ENCODE peak calls at places on chromosomes 12 and 14, in five cellular contexts. One of them, this sample, is unnamed.

GRCh38 chr12:21828111-21828775 is 53.7 kb upstream of the KCNJ8 start:
- DNase-seq in K562: no peak
- DNase-seq in A549: no peak
- DNase-seq in HepG2: no peak
- DNase-seq in endothelial cell of umbilical vein: no peak
- DNase-seq in this sample: no peak

GRCh38 chr14:21098134-21098891 is at the start of gene ZNF219:
- DNase-seq in K562: peak
- DNase-seq in A549: peak
- DNase-seq in HepG2: peak
- DNase-seq in endothelial cell of umbilical vein: peak
- DNase-seq in this sample: peak

GRCh38 chr12:109727039-109727723 is 13.6 kb downstream of the FAM222A start:
- DNase-seq in K562: no peak
- DNase-seq in A549: no peak
- DNase-seq in HepG2: peak
- DNase-seq in endothelial cell of umbilical vein: no peak
- DNase-seq in this sample: no peak

GRCh38 chr12:115322275-115322674 is 638.3 kb upstream of the TBX3 start:
- DNase-seq in K562: no peak
- DNase-seq in A549: no peak
- DNase-seq in HepG2: no peak
- DNase-seq in endothelial cell of umbilical vein: no peak
- DNase-seq in this sample: no peak

GRCh38 chr12:39406257-39406656 is 36.7 kb downstream of the KIF21A start:
- DNase-seq in K562: no peak
- DNase-seq in A549: no peak
- DNase-seq in HepG2: no peak
- DNase-seq in endothelial cell of umbilical vein: no peak
- DNase-seq in this sample: no peak

GRCh38 chr14:21087294-21088091 is 11.0 kb downstream of the ZNF219 start:
- DNase-seq in K562: no peak
- DNase-seq in A549: peak
- DNase-seq in HepG2: no peak
- DNase-seq in endothelial cell of umbilical vein: peak
- DNase-seq in this sample: peak

GRCh38 chr12:116389990-116390655 is 112.6 kb upstream of the MED13L start:
- DNase-seq in K562: no peak
- DNase-seq in A549: peak
- DNase-seq in HepG2: no peak
- DNase-seq in endothelial cell of umbilical vein: peak
- DNase-seq in this sample: no peak

GRCh38 chr12:26555139-26555538 is 277.9 kb downstream of the ITPR2 start:
- DNase-seq in K562: no peak
- DNase-seq in A549: no peak
- DNase-seq in HepG2: no peak
- DNase-seq in endothelial cell of umbilical vein: no peak
- DNase-seq in this sample: no peak

GRCh38 chr12:42798811-42799438 is 209.4 kb upstream of the PRICKLE1 start:
- DNase-seq in K562: no peak
- DNase-seq in A549: no peak
- DNase-seq in HepG2: no peak
- DNase-seq in endothelial cell of umbilical vein: no peak
- DNase-seq in this sample: peak

GRCh38 chr12:125194999-125195398 is 129.8 kb downstream of the AACS start:
- DNase-seq in K562: no peak
- DNase-seq in A549: no peak
- DNase-seq in HepG2: no peak
- DNase-seq in endothelial cell of umbilical vein: no peak
- DNase-seq in this sample: no peak

GRCh38 chr12:126093911-126094310 is 1028.7 kb downstream of the AACS start:
- DNase-seq in K562: peak
- DNase-seq in A549: peak
- DNase-seq in HepG2: no peak
- DNase-seq in endothelial cell of umbilical vein: no peak
- DNase-seq in this sample: peak

GRCh38 chr12:15701721-15702156 is 87.4 kb downstream of the EPS8 start:
- DNase-seq in K562: no peak
- DNase-seq in A549: peak
- DNase-seq in HepG2: no peak
- DNase-seq in endothelial cell of umbilical vein: peak
- DNase-seq in this sample: peak

GRCh38 chr14:91496790-91497189 is 13.3 kb downstream of the PPP4R3A start:
- DNase-seq in K562: no peak
- DNase-seq in A549: no peak
- DNase-seq in HepG2: peak
- DNase-seq in endothelial cell of umbilical vein: no peak
- DNase-seq in this sample: no peak

GRCh38 chr12:25801621-25802243 is 156.8 kb upstream of the RASSF8 start:
- DNase-seq in K562: no peak
- DNase-seq in A549: no peak
- DNase-seq in HepG2: no peak
- DNase-seq in endothelial cell of umbilical vein: no peak
- DNase-seq in this sample: no peak

GRCh38 chr14:22047105-22047504 is 373.5 kb upstream of the OR4E1 start:
- DNase-seq in K562: no peak
- DNase-seq in A549: peak
- DNase-seq in HepG2: peak
- DNase-seq in endothelial cell of umbilical vein: peak
- DNase-seq in this sample: peak

GRCh38 chr14:86321151-86321550 is 791.2 kb downstream of the FLRT2 start:
- DNase-seq in K562: no peak
- DNase-seq in A549: no peak
- DNase-seq in HepG2: no peak
- DNase-seq in endothelial cell of umbilical vein: no peak
- DNase-seq in this sample: no peak

GRCh38 chr12:6697584-6698351 is 2.8 kb downstream of the PIANP start:
- DNase-seq in K562: peak
- DNase-seq in A549: peak
- DNase-seq in HepG2: peak
- DNase-seq in endothelial cell of umbilical vein: peak
- DNase-seq in this sample: peak

GRCh38 chr14:76926521-76927251 is 100.5 kb downstream of the LRRC74A start:
- DNase-seq in K562: peak
- DNase-seq in A549: no peak
- DNase-seq in HepG2: no peak
- DNase-seq in endothelial cell of umbilical vein: no peak
- DNase-seq in this sample: peak

GRCh38 chr14:68393178-68393763 is 399.6 kb downstream of the ZFP36L1 start:
- DNase-seq in K562: no peak
- DNase-seq in A549: no peak
- DNase-seq in HepG2: no peak
- DNase-seq in endothelial cell of umbilical vein: no peak
- DNase-seq in this sample: no peak

GRCh38 chr12:119208626-119209061 is 29.9 kb downstream of the HSPB8 start:
- DNase-seq in K562: no peak
- DNase-seq in A549: peak
- DNase-seq in HepG2: peak
- DNase-seq in endothelial cell of umbilical vein: no peak
- DNase-seq in this sample: no peak

GRCh38 chr14:92417759-92418158 is 94.8 kb downstream of the SLC24A4 start:
- DNase-seq in K562: no peak
- DNase-seq in A549: no peak
- DNase-seq in HepG2: no peak
- DNase-seq in endothelial cell of umbilical vein: no peak
- DNase-seq in this sample: peak

GRCh38 chr12:29113101-29113500 is 36.0 kb upstream of the FAR2 start:
- DNase-seq in K562: no peak
- DNase-seq in A549: no peak
- DNase-seq in HepG2: no peak
- DNase-seq in endothelial cell of umbilical vein: no peak
- DNase-seq in this sample: no peak

GRCh38 chr12:72610854-72611358 is 338.7 kb downstream of the TRHDE start:
- DNase-seq in K562: no peak
- DNase-seq in A549: no peak
- DNase-seq in HepG2: no peak
- DNase-seq in endothelial cell of umbilical vein: no peak
- DNase-seq in this sample: no peak

GRCh38 chr14:101233861-101234587 is 327.3 kb upstream of the DIO3 start:
- DNase-seq in K562: no peak
- DNase-seq in A549: no peak
- DNase-seq in HepG2: no peak
- DNase-seq in endothelial cell of umbilical vein: no peak
- DNase-seq in this sample: no peak

GRCh38 chr14:96129128-96129736 is 75.4 kb upstream of the BDKRB2 start:
- DNase-seq in K562: no peak
- DNase-seq in A549: no peak
- DNase-seq in HepG2: no peak
- DNase-seq in endothelial cell of umbilical vein: no peak
- DNase-seq in this sample: no peak

GRCh38 chr14:96130854-96131253 is 73.8 kb upstream of the BDKRB2 start:
- DNase-seq in K562: no peak
- DNase-seq in A549: no peak
- DNase-seq in HepG2: no peak
- DNase-seq in endothelial cell of umbilical vein: no peak
- DNase-seq in this sample: no peak

GRCh38 chr14:96131836-96132235 is 72.8 kb upstream of the BDKRB2 start:
- DNase-seq in K562: no peak
- DNase-seq in A549: no peak
- DNase-seq in HepG2: no peak
- DNase-seq in endothelial cell of umbilical vein: no peak
- DNase-seq in this sample: no peak

GRCh38 chr14:96126783-96127271 is 77.8 kb upstream of the BDKRB2 start:
- DNase-seq in K562: no peak
- DNase-seq in A549: no peak
- DNase-seq in HepG2: no peak
- DNase-seq in endothelial cell of umbilical vein: no peak
- DNase-seq in this sample: no peak

DNA sequence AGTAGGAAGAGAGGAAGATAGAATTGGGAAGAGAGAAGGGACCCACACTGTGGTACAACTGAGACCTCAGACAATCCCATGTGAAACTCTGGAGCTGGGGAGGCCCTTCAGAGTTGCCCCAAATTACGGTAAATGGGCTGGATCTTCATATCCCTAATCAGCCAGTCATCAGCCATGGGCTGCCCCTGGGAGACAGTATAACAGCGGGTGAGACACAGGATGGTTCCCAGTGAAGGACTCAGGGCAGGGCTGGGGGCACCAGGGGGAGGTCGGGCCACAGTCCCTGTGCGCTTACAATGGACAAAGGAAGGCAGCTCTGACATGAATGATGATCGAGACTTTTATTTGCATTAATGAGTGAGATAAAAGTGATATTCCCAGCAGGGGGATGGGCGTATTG is 74.2 kb upstream of the BDKRB2 start:
- DNase-seq in K562: no peak
- DNase-seq in A549: no peak
- DNase-seq in HepG2: no peak
- DNase-seq in endothelial cell of umbilical vein: no peak
- DNase-seq in this sample: no peak
- TF ChIP-seq CTCF in K562: no peak
- TF ChIP-seq CTCF in A549: no peak
- TF ChIP-seq CTCF in HepG2: no peak
- TF ChIP-seq CTCF in endothelial cell of umbilical vein: no peak
- TF ChIP-seq CTCF in this sample: no peak

GRCh38 chr14:104872469-104873341 is 7.6 kb downstream of the CEP170B start:
- DNase-seq in K562: no peak
- DNase-seq in A549: no peak
- DNase-seq in HepG2: no peak
- DNase-seq in endothelial cell of umbilical vein: no peak
- DNase-seq in this sample: no peak
- TF ChIP-seq MYC in K562: no peak
- TF ChIP-seq MYC in A549: no peak
- TF ChIP-seq MYC in HepG2: no peak
- TF ChIP-seq MYC in endothelial cell of umbilical vein: no peak
- TF ChIP-seq MYC in this sample: no peak

GRCh38 chr12:77062396-77062795 is 3.0 kb downstream of the E2F7 start:
- DNase-seq in K562: no peak
- DNase-seq in A549: no peak
- DNase-seq in HepG2: no peak
- DNase-seq in endothelial cell of umbilical vein: no peak
- DNase-seq in this sample: no peak

GRCh38 chr12:77064891-77065360 is 443 bp downstream of the E2F7 start:
- DNase-seq in K562: no peak
- DNase-seq in A549: no peak
- DNase-seq in HepG2: no peak
- DNase-seq in endothelial cell of umbilical vein: no peak
- DNase-seq in this sample: no peak

GRCh38 chr12:77060883-77061240 is 4.5 kb downstream of the E2F7 start:
- DNase-seq in K562: no peak
- DNase-seq in A549: no peak
- DNase-seq in HepG2: no peak
- DNase-seq in endothelial cell of umbilical vein: no peak
- DNase-seq in this sample: no peak

GRCh38 chr12:77062846-77063461 is 2.4 kb downstream of the E2F7 start:
- DNase-seq in K562: no peak
- DNase-seq in A549: no peak
- DNase-seq in HepG2: no peak
- DNase-seq in endothelial cell of umbilical vein: peak
- DNase-seq in this sample: no peak

GRCh38 chr12:77065361-77066204 is at the start of gene E2F7:
- DNase-seq in K562: peak
- DNase-seq in A549: peak
- DNase-seq in HepG2: peak
- DNase-seq in endothelial cell of umbilical vein: peak
- DNase-seq in this sample: peak
- TF ChIP-seq CTCF in K562: no peak
- TF ChIP-seq CTCF in A549: no peak
- TF ChIP-seq CTCF in HepG2: no peak
- TF ChIP-seq CTCF in endothelial cell of umbilical vein: no peak
- TF ChIP-seq CTCF in this sample: no peak

GRCh38 chr14:95730126-95730525 is 16.2 kb upstream of the TCL1A start:
- DNase-seq in K562: no peak
- DNase-seq in A549: no peak
- DNase-seq in HepG2: no peak
- DNase-seq in endothelial cell of umbilical vein: no peak
- DNase-seq in this sample: no peak

GRCh38 chr14:95722525-95723190 is 8.7 kb upstream of the TCL1A start:
- DNase-seq in K562: no peak
- DNase-seq in A549: no peak
- DNase-seq in HepG2: no peak
- DNase-seq in endothelial cell of umbilical vein: no peak
- DNase-seq in this sample: no peak

GRCh38 chr14:95727084-95727700 is 13.3 kb upstream of the TCL1A start:
- DNase-seq in K562: no peak
- DNase-seq in A549: no peak
- DNase-seq in HepG2: no peak
- DNase-seq in endothelial cell of umbilical vein: no peak
- DNase-seq in this sample: no peak

DNA sequence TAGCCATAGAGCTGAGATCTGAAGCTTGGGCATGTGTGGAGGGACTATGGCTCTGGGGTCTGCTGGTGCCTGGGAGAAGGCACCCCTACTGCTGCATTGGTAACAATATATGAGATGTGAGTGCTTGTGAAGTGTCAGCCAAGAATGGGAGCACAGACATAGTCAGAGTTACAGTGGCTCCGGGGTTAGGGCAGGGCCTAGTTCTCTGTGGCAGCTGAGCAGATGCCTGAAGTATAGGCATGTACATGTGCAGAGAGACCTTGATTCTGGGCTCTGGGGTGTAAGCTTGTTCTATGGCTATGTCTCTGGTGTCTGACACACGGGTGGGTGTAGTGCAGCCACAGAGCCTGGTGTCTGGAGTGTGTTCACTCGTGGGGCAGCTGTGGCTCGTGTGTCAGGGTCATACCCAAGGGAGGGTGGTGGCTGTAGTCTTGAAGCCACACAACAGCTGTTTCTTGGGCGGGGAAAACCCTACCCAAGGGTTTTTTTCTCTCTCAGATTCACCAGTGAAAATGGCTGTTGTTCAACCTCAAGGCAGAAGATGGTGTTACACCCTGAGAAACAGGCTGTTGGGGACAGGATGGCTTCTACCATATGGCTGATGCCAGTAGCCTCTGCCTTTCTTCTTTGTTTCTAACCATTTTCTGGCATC is 11.9 kb upstream of the TCL1A start:
- DNase-seq in K562: no peak
- DNase-seq in A549: no peak
- DNase-seq in HepG2: no peak
- DNase-seq in endothelial cell of umbilical vein: no peak
- DNase-seq in this sample: no peak
- TF ChIP-seq MYC in K562: no peak
- TF ChIP-seq MYC in A549: no peak
- TF ChIP-seq MYC in HepG2: no peak
- TF ChIP-seq MYC in endothelial cell of umbilical vein: no peak
- TF ChIP-seq MYC in this sample: no peak